ENCODE peak calls at places on chromosomes 7 and 10, in ten cellular contexts. G is WERI-Rb-1, Q is brain microvascular endothelial cell, O is upper lobe of right lung, M is A549, C is suprapubic skin, P is OCI-LY7, J is aorta, H is heart right ventricle, X is H9. A is an unnamed sample.

GRCh38 chr7:75649462-75649861 is 89.3 kb downstream of the HIP1 start:
- DNase-seq in G (no peak), Q (no peak), O (no peak), M (no peak), C (no peak), P (no peak), J (no peak), H (peak; percentile 36), X (no peak), A (peak; percentile 86)

GRCh38 chr7:90624128-90624980 is 28.2 kb downstream of the CDK14 start:
- DNase-seq in G (peak; percentile 71), Q (no peak), O (no peak), M (no peak), C (no peak), P (no peak), J (no peak), H (no peak), X (no peak), A (no peak)

GRCh38 chr10:132482090-132482489 is 55.5 kb upstream of the INPP5A start:
- DNase-seq in G (no peak), Q (peak; percentile 72), O (peak; percentile 25), M (no peak), C (peak; percentile 78), P (no peak), J (peak; percentile 2), H (no peak), X (no peak), A (no peak)

GRCh38 chr7:46486264-46487206 is 565.5 kb upstream of the IGFBP3 start:
- DNase-seq in G (no peak), Q (peak; percentile 90), O (no peak), M (peak; percentile 6), C (no peak), P (no peak), J (peak; percentile 85), H (no peak), X (no peak), A (no peak)

GRCh38 chr10:100895346-100895745 is 17.4 kb upstream of the SLF2 start:
- DNase-seq in G (no peak), Q (no peak), O (no peak), M (no peak), C (no peak), P (no peak), J (no peak), H (no peak), X (no peak), A (no peak)

GRCh38 chr10:32207544-32207943 is 139.4 kb downstream of the EPC1 start:
- DNase-seq in G (peak; percentile 42), Q (peak; percentile 45), O (peak; percentile 74), M (peak; percentile 51), C (no peak), P (peak; percentile 48), J (peak; percentile 76), H (peak; percentile 24), X (peak; percentile 54), A (peak; percentile 38)

GRCh38 chr10:48251525-48252353 is 22.8 kb downstream of the FRMPD2 start:
- DNase-seq in G (peak; percentile 46), Q (no peak), O (no peak), M (no peak), C (no peak), P (no peak), J (no peak), H (no peak), X (no peak), A (no peak)

GRCh38 chr10:132335189-132336063 is 3.4 kb downstream of the LRRC27 start:
- DNase-seq in G (peak; percentile 60), Q (no peak), O (peak; percentile 81), M (no peak), C (no peak), P (peak; percentile 73), J (peak; percentile 59), H (peak; percentile 40), X (peak; percentile 71), A (no peak)

GRCh38 chr7:30173058-30173897 is 38.5 kb downstream of the MTURN start:
- DNase-seq in G (peak; percentile 51), Q (peak; percentile 68), O (peak; percentile 73), M (no peak), C (peak; percentile 86), P (peak; percentile 21), J (peak; percentile 90), H (peak; percentile 75), X (no peak), A (no peak)

GRCh38 chr10:86524225-86524982 is 2.8 kb upstream of the WAPL start:
- DNase-seq in G (no peak), Q (no peak), O (no peak), M (no peak), C (no peak), P (no peak), J (no peak), H (no peak), X (no peak), A (no peak)

GRCh38 chr7:122756860-122757259 is 54.1 kb upstream of the RNF148 start:
- DNase-seq in G (no peak), Q (no peak), O (no peak), M (no peak), C (no peak), P (no peak), J (no peak), H (no peak), X (no peak), A (no peak)

GRCh38 chr10:122295423-122295947 is 24.4 kb downstream of the BTBD16 start:
- DNase-seq in G (no peak), Q (no peak), O (no peak), M (no peak), C (no peak), P (no peak), J (no peak), H (no peak), X (no peak), A (no peak)

GRCh38 chr10:61896854-61897661 is 4.4 kb upstream of the ARID5B start:
- DNase-seq in G (peak; percentile 62), Q (peak; percentile 52), O (peak; percentile 85), M (peak; percentile 89), C (no peak), P (peak; percentile 95), J (peak; percentile 81), H (peak; percentile 69), X (peak; percentile 83), A (peak; percentile 75)

GRCh38 chr7:13979671-13980438 is 9.6 kb downstream of the ETV1 start:
- DNase-seq in G (no peak), Q (peak; percentile 32), O (no peak), M (no peak), C (no peak), P (no peak), J (no peak), H (no peak), X (no peak), A (no peak)

GRCh38 chr7:39644170-39644569 is 20.8 kb downstream of the RALA start:
- DNase-seq in G (no peak), Q (peak; percentile 47), O (no peak), M (no peak), C (no peak), P (no peak), J (no peak), H (no peak), X (no peak), A (no peak)

GRCh38 chr7:39651262-39651661 is 27.9 kb downstream of the RALA start:
- DNase-seq in G (no peak), Q (peak; percentile 9), O (no peak), M (no peak), C (no peak), P (no peak), J (no peak), H (no peak), X (no peak), A (no peak)

GRCh38 chr7:39650676-39651075 is 27.3 kb downstream of the RALA start:
- DNase-seq in G (no peak), Q (peak; percentile 64), O (no peak), M (no peak), C (no peak), P (no peak), J (no peak), H (peak; percentile 12), X (no peak), A (no peak)

GRCh38 chr7:39645482-39646407 is 22.4 kb downstream of the RALA start:
- DNase-seq in G (no peak), Q (no peak), O (no peak), M (no peak), C (no peak), P (no peak), J (no peak), H (no peak), X (no peak), A (no peak)

GRCh38 chr7:39647816-39648215 is 24.4 kb downstream of the RALA start:
- DNase-seq in G (no peak), Q (no peak), O (no peak), M (no peak), C (no peak), P (no peak), J (no peak), H (no peak), X (no peak), A (no peak)
- H3K27ac ChIP-seq in G (no peak overlapping the region), Q (no peak overlapping the region), O (no peak overlapping the region), M (no peak overlapping the region), C (no peak overlapping the region), P (no peak overlapping the region), J (no peak overlapping the region), H (no peak overlapping the region), X (no peak overlapping the region), A (no peak overlapping the region)

GRCh38 chr7:114630186-114630824 is 215.7 kb downstream of the FOXP2 start:
- DNase-seq in G (no peak), Q (no peak), O (no peak), M (no peak), C (no peak), P (no peak), J (no peak), H (no peak), X (no peak), A (no peak)
- H3K27ac ChIP-seq in G (no peak overlapping the region), Q (no peak overlapping the region), O (no peak overlapping the region), M (no peak overlapping the region), C (no peak overlapping the region), P (no peak overlapping the region), J (no peak overlapping the region), H (no peak overlapping the region), X (peak overlapping the region; percentile 43), A (no peak overlapping the region)

DNA sequence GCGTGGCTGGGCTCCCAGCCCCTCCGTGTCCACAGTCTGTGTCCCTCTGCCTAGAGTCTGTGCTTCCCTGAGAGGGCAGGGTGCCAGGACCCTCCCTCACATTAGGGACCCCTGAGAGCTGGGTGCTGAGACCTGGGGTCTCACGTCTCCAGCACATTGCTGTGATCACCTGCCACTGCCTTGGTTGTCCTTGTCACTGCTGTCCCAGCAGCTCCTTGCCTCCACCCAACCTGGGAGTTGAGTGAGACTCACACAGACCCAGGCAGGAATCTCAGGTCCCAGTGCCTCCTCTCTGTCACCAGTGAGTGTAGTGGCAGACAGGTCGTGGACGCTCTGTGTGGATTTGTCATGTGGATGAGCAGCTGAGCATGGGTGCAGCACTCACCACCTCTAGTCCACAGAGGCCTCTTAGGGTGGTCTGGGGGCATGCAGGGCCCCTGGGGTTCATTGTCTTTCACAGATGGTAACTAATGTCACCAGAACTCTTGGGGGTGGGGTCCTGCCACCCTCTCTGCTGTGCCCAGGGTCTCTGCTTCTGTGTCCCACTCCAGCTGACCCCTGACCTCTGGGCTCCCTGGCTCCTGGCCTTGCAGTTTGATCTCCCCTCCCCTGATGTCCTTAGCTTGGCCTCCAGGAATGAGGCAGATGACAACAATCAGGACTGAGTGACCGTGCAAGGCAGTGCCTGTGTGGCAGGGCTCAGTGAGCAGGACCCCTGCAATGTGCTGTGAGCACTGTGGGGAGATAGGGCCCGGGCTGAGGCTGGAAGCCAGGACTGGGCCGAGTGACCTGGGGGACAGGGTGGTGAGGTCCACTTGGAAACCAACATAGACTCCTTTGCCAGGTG is 18.9 kb downstream of the ZNF783 start:
- DNase-seq in G (no peak), Q (no peak), O (no peak), M (no peak), C (no peak), P (no peak), J (peak; percentile 39), H (no peak), X (no peak), A (no peak)
- H3K27ac ChIP-seq in G (no peak overlapping the region), Q (no peak overlapping the region), O (no peak overlapping the region), M (no peak overlapping the region), C (no peak overlapping the region), P (no peak overlapping the region), J (no peak overlapping the region), H (no peak overlapping the region), X (no peak overlapping the region), A (no peak overlapping the region)

GRCh38 chr10:114987995-114988394 is 50.0 kb downstream of the TRUB1 start:
- DNase-seq in G (no peak), Q (peak; percentile 93), O (no peak), M (no peak), C (no peak), P (no peak), J (no peak), H (no peak), X (no peak), A (no peak)
- H3K27ac ChIP-seq in G (no peak overlapping the region), Q (peak overlapping the region; percentile 25), O (no peak overlapping the region), M (no peak overlapping the region), C (no peak overlapping the region), P (no peak overlapping the region), J (peak overlapping the region; percentile 96), H (no peak overlapping the region), X (no peak overlapping the region), A (no peak overlapping the region)

A was measured in right lobe of liver.